ENCODE peak calls at places on chromosomes 11 and 22, in eight cellular contexts. One of them, this sample, is unnamed.
A peak's percentile ranks its signal among the peaks of the same experiment; 100 is the strongest.

GRCh38 chr11:16335236-16335962 is 20.9 kb downstream of the SOX6 start:
- DNase-seq in fibroblast of pulmonary artery: no peak
- DNase-seq in tibial artery: no peak
- DNase-seq in endodermal cell: no peak
- DNase-seq in dorsolateral prefrontal cortex: no peak
- DNase-seq in heart left ventricle: no peak
- DNase-seq in ovary: no peak
- DNase-seq in GM06990: no peak
- DNase-seq in this sample: no peak

GRCh38 chr11:76797341-76798201 is 14.4 kb downstream of the TSKU start:
- DNase-seq in endodermal cell: no peak
- DNase-seq in heart left ventricle: peak; percentile 5
- DNase-seq in GM06990: no peak
- DNase-seq in tibial artery: no peak
- DNase-seq in ovary: no peak
- DNase-seq in dorsolateral prefrontal cortex: no peak
- DNase-seq in fibroblast of pulmonary artery: no peak
- DNase-seq in this sample: no peak

GRCh38 chr11:78645226-78646202 is 70.8 kb upstream of the NARS2 start:
- DNase-seq in tibial artery: peak; percentile 78
- DNase-seq in endodermal cell: peak; percentile 97
- DNase-seq in fibroblast of pulmonary artery: peak; percentile 77
- DNase-seq in heart left ventricle: peak; percentile 37
- DNase-seq in GM06990: peak; percentile 18
- DNase-seq in ovary: peak; percentile 84
- DNase-seq in dorsolateral prefrontal cortex: peak; percentile 87
- DNase-seq in this sample: peak; percentile 87

GRCh38 chr11:34791725-34792124 is 124.5 kb downstream of the APIP start:
- DNase-seq in endodermal cell: no peak
- DNase-seq in dorsolateral prefrontal cortex: no peak
- DNase-seq in ovary: no peak
- DNase-seq in fibroblast of pulmonary artery: no peak
- DNase-seq in GM06990: no peak
- DNase-seq in tibial artery: no peak
- DNase-seq in heart left ventricle: no peak
- DNase-seq in this sample: no peak

GRCh38 chr11:8309862-8310261 is 46.2 kb upstream of the LMO1 start:
- DNase-seq in GM06990: no peak
- DNase-seq in heart left ventricle: no peak
- DNase-seq in endodermal cell: no peak
- DNase-seq in tibial artery: no peak
- DNase-seq in dorsolateral prefrontal cortex: no peak
- DNase-seq in ovary: no peak
- DNase-seq in fibroblast of pulmonary artery: no peak
- DNase-seq in this sample: peak; percentile 47

GRCh38 chr22:37210041-37210803 is 2.1 kb downstream of the SSTR3 start:
- DNase-seq in dorsolateral prefrontal cortex: peak; percentile 59
- DNase-seq in ovary: peak; percentile 37
- DNase-seq in GM06990: no peak
- DNase-seq in tibial artery: peak; percentile 50
- DNase-seq in fibroblast of pulmonary artery: no peak
- DNase-seq in heart left ventricle: no peak
- DNase-seq in endodermal cell: no peak
- DNase-seq in this sample: no peak

GRCh38 chr22:39205344-39206021 is 39.3 kb downstream of the PDGFB start:
- DNase-seq in heart left ventricle: no peak
- DNase-seq in ovary: no peak
- DNase-seq in endodermal cell: peak; percentile 73
- DNase-seq in GM06990: peak; percentile 68
- DNase-seq in fibroblast of pulmonary artery: peak; percentile 53
- DNase-seq in dorsolateral prefrontal cortex: no peak
- DNase-seq in tibial artery: peak; percentile 47
- DNase-seq in this sample: peak; percentile 70

GRCh38 chr11:75280770-75281468 is 40.3 kb downstream of the TPBGL start:
- DNase-seq in fibroblast of pulmonary artery: no peak
- DNase-seq in endodermal cell: peak; percentile 73
- DNase-seq in ovary: no peak
- DNase-seq in dorsolateral prefrontal cortex: no peak
- DNase-seq in GM06990: no peak
- DNase-seq in heart left ventricle: no peak
- DNase-seq in tibial artery: no peak
- DNase-seq in this sample: no peak

GRCh38 chr11:14904745-14905103 is 12.7 kb upstream of the CYP2R1 start:
- DNase-seq in endodermal cell: peak; percentile 90
- DNase-seq in fibroblast of pulmonary artery: peak; percentile 74
- DNase-seq in tibial artery: peak; percentile 86
- DNase-seq in GM06990: peak; percentile 72
- DNase-seq in ovary: peak; percentile 75
- DNase-seq in heart left ventricle: peak; percentile 82
- DNase-seq in dorsolateral prefrontal cortex: peak; percentile 69
- DNase-seq in this sample: peak; percentile 44

GRCh38 chr11:120122921-120123683 is 14.8 kb downstream of the TRIM29 start:
- DNase-seq in endodermal cell: no peak
- DNase-seq in fibroblast of pulmonary artery: no peak
- DNase-seq in heart left ventricle: no peak
- DNase-seq in dorsolateral prefrontal cortex: no peak
- DNase-seq in GM06990: no peak
- DNase-seq in tibial artery: no peak
- DNase-seq in ovary: no peak
- DNase-seq in this sample: peak; percentile 42

GRCh38 chr11:9941991-9942390 is 278.1 kb downstream of the SWAP70 start:
- DNase-seq in tibial artery: no peak
- DNase-seq in heart left ventricle: no peak
- DNase-seq in GM06990: no peak
- DNase-seq in endodermal cell: no peak
- DNase-seq in dorsolateral prefrontal cortex: no peak
- DNase-seq in ovary: no peak
- DNase-seq in fibroblast of pulmonary artery: no peak
- DNase-seq in this sample: no peak

GRCh38 chr11:75406338-75406777 is 7.0 kb downstream of the RPS3 start:
- DNase-seq in endodermal cell: peak; percentile 46
- DNase-seq in GM06990: no peak
- DNase-seq in dorsolateral prefrontal cortex: no peak
- DNase-seq in tibial artery: no peak
- DNase-seq in fibroblast of pulmonary artery: no peak
- DNase-seq in ovary: no peak
- DNase-seq in heart left ventricle: no peak
- DNase-seq in this sample: peak; percentile 44

GRCh38 chr11:127609025-127609788 is 608.6 kb upstream of the KIRREL3 start:
- DNase-seq in dorsolateral prefrontal cortex: no peak
- DNase-seq in tibial artery: no peak
- DNase-seq in GM06990: no peak
- DNase-seq in endodermal cell: peak; percentile 87
- DNase-seq in ovary: no peak
- DNase-seq in heart left ventricle: no peak
- DNase-seq in fibroblast of pulmonary artery: no peak
- DNase-seq in this sample: no peak

GRCh38 chr22:39144101-39144815 is 8.2 kb downstream of the CBX7 start:
- DNase-seq in dorsolateral prefrontal cortex: peak; percentile 35
- DNase-seq in fibroblast of pulmonary artery: peak; percentile 29
- DNase-seq in ovary: peak; percentile 64
- DNase-seq in endodermal cell: peak; percentile 81
- DNase-seq in tibial artery: peak; percentile 68
- DNase-seq in heart left ventricle: peak; percentile 52
- DNase-seq in GM06990: peak; percentile 74
- DNase-seq in this sample: no peak

GRCh38 chr11:119370486-119371046 is 10.9 kb downstream of the USP2 start:
- DNase-seq in fibroblast of pulmonary artery: no peak
- DNase-seq in dorsolateral prefrontal cortex: no peak
- DNase-seq in tibial artery: peak; percentile 87
- DNase-seq in heart left ventricle: peak; percentile 75
- DNase-seq in ovary: peak; percentile 19
- DNase-seq in endodermal cell: peak; percentile 68
- DNase-seq in GM06990: no peak
- DNase-seq in this sample: no peak

GRCh38 chr11:130449996-130450419 is 1.6 kb downstream of the ADAMTS15 start:
- DNase-seq in dorsolateral prefrontal cortex: no peak
- DNase-seq in fibroblast of pulmonary artery: peak; percentile 90
- DNase-seq in tibial artery: peak; percentile 98
- DNase-seq in ovary: peak; percentile 72
- DNase-seq in endodermal cell: peak; percentile 97
- DNase-seq in GM06990: no peak
- DNase-seq in heart left ventricle: peak; percentile 83
- DNase-seq in this sample: peak; percentile 54

GRCh38 chr11:65945430-65945911 is at the start of gene TSGA10IP:
- DNase-seq in fibroblast of pulmonary artery: no peak
- DNase-seq in GM06990: no peak
- DNase-seq in tibial artery: no peak
- DNase-seq in ovary: no peak
- DNase-seq in heart left ventricle: no peak
- DNase-seq in endodermal cell: peak; percentile 88
- DNase-seq in dorsolateral prefrontal cortex: no peak
- DNase-seq in this sample: no peak

GRCh38 chr11:7300281-7300680 is 48.6 kb downstream of the SYT9 start:
- DNase-seq in fibroblast of pulmonary artery: no peak
- DNase-seq in tibial artery: no peak
- DNase-seq in endodermal cell: no peak
- DNase-seq in heart left ventricle: no peak
- DNase-seq in dorsolateral prefrontal cortex: no peak
- DNase-seq in ovary: no peak
- DNase-seq in GM06990: no peak
- DNase-seq in this sample: no peak

DNA sequence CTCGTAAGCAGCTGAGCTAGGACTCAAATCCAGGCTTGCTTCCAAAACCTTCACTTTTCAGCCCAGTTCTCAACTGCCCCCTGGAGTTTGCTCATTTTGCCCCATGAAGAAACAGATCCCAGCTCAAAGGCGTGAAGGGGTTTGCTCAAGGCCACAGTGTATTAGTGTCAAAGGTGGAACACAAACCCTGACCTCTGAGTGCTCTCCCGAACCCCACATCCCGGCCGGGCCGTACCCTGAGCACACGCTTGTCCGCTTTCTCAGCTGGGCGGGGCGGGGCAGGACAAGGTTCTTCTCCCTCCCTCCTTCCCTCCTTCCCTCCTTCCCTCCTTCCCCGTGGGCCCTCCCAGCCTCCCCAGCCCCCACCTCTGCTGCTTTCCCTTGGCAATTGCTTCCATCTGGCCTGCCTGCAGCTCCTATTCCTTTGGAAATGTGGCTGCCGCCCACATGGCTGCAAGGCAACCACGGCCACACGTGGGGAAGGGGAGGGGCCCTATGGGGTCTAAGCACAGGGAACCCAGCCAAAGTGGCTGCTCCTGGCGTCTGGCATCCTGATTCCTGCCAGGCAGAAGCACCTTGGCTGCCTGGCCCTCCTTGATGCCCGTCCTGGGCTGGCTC is 4.1 kb downstream of the ST3GAL4 start:
- DNase-seq in GM06990: no peak
- DNase-seq in fibroblast of pulmonary artery: peak; percentile 56
- DNase-seq in ovary: peak; percentile 91
- DNase-seq in dorsolateral prefrontal cortex: peak; percentile 84
- DNase-seq in heart left ventricle: peak; percentile 82
- DNase-seq in tibial artery: peak; percentile 90
- DNase-seq in endodermal cell: no peak
- DNase-seq in this sample: no peak
- TF ChIP-seq CTCF in GM06990: no peak
- TF ChIP-seq CTCF in fibroblast of pulmonary artery: peak; percentile 28
- TF ChIP-seq CTCF in ovary: no peak
- TF ChIP-seq CTCF in dorsolateral prefrontal cortex: no peak
- TF ChIP-seq CTCF in heart left ventricle: peak; percentile 21
- TF ChIP-seq CTCF in tibial artery: no peak
- TF ChIP-seq CTCF in endodermal cell: no peak
- TF ChIP-seq CTCF in this sample: no peak

DNA sequence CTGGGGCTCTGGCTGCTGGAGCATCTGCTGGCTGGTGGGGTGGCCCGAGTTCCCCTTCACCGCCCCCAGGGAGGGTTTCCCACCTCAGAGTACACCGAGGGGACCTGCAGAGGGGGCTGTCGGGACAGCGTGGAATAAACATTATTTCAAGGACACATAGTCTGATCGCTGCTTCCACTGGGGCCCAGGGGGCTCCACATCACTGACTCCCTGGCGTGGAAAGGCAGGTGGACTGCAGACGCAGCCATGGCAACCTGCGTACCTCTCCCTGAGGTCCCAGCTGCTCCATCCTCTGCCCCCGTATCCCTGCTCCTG is 21.6 kb downstream of the TRMU start:
- DNase-seq in dorsolateral prefrontal cortex: no peak
- DNase-seq in fibroblast of pulmonary artery: no peak
- DNase-seq in heart left ventricle: no peak
- DNase-seq in ovary: no peak
- DNase-seq in GM06990: no peak
- DNase-seq in tibial artery: no peak
- DNase-seq in endodermal cell: no peak
- DNase-seq in this sample: no peak
- TF ChIP-seq CTCF in dorsolateral prefrontal cortex: no peak
- TF ChIP-seq CTCF in fibroblast of pulmonary artery: no peak
- TF ChIP-seq CTCF in heart left ventricle: no peak
- TF ChIP-seq CTCF in ovary: no peak
- TF ChIP-seq CTCF in GM06990: no peak
- TF ChIP-seq CTCF in tibial artery: no peak
- TF ChIP-seq CTCF in endodermal cell: peak; percentile 25
- TF ChIP-seq CTCF in this sample: no peak

GRCh38 chr22:17888855-17889254 is 114.6 kb upstream of the BID start:
- DNase-seq in dorsolateral prefrontal cortex: no peak
- DNase-seq in fibroblast of pulmonary artery: peak; percentile 49
- DNase-seq in ovary: no peak
- DNase-seq in endodermal cell: peak; percentile 84
- DNase-seq in tibial artery: no peak
- DNase-seq in GM06990: no peak
- DNase-seq in heart left ventricle: no peak
- DNase-seq in this sample: no peak
- TF ChIP-seq CTCF in dorsolateral prefrontal cortex: peak; percentile 11
- TF ChIP-seq CTCF in fibroblast of pulmonary artery: peak; percentile 53
- TF ChIP-seq CTCF in ovary: no peak
- TF ChIP-seq CTCF in endodermal cell: peak; percentile 79
- TF ChIP-seq CTCF in tibial artery: no peak
- TF ChIP-seq CTCF in GM06990: no peak
- TF ChIP-seq CTCF in heart left ventricle: peak; percentile 20
- TF ChIP-seq CTCF in this sample: peak; percentile 11

GRCh38 chr11:36157151-36157519 is 132.1 kb downstream of the COMMD9 start:
- DNase-seq in dorsolateral prefrontal cortex: no peak
- DNase-seq in ovary: no peak
- DNase-seq in GM06990: no peak
- DNase-seq in tibial artery: no peak
- DNase-seq in endodermal cell: no peak
- DNase-seq in fibroblast of pulmonary artery: peak; percentile 55
- DNase-seq in heart left ventricle: no peak
- DNase-seq in this sample: no peak

GRCh38 chr11:36156486-36157150 is 132.6 kb downstream of the COMMD9 start:
- DNase-seq in tibial artery: no peak
- DNase-seq in GM06990: no peak
- DNase-seq in fibroblast of pulmonary artery: peak; percentile 57
- DNase-seq in ovary: peak; percentile 35
- DNase-seq in dorsolateral prefrontal cortex: no peak
- DNase-seq in endodermal cell: no peak
- DNase-seq in heart left ventricle: no peak
- DNase-seq in this sample: peak; percentile 74

GRCh38 chr11:36155301-36155700 is 133.9 kb downstream of the COMMD9 start:
- DNase-seq in tibial artery: no peak
- DNase-seq in GM06990: no peak
- DNase-seq in fibroblast of pulmonary artery: no peak
- DNase-seq in heart left ventricle: no peak
- DNase-seq in dorsolateral prefrontal cortex: no peak
- DNase-seq in endodermal cell: no peak
- DNase-seq in ovary: peak; percentile 70
- DNase-seq in this sample: no peak

GRCh38 chr11:36153581-36153980 is 135.6 kb downstream of the COMMD9 start:
- DNase-seq in endodermal cell: no peak
- DNase-seq in fibroblast of pulmonary artery: no peak
- DNase-seq in GM06990: no peak
- DNase-seq in ovary: no peak
- DNase-seq in heart left ventricle: no peak
- DNase-seq in tibial artery: no peak
- DNase-seq in dorsolateral prefrontal cortex: no peak
- DNase-seq in this sample: no peak

GRCh38 chr11:36155770-36156485 is 133.3 kb downstream of the COMMD9 start:
- DNase-seq in tibial artery: no peak
- DNase-seq in endodermal cell: peak; percentile 53
- DNase-seq in GM06990: no peak
- DNase-seq in dorsolateral prefrontal cortex: no peak
- DNase-seq in heart left ventricle: no peak
- DNase-seq in ovary: peak; percentile 35
- DNase-seq in fibroblast of pulmonary artery: no peak
- DNase-seq in this sample: peak; percentile 72
- TF ChIP-seq CTCF in tibial artery: no peak
- TF ChIP-seq CTCF in endodermal cell: peak; percentile 46
- TF ChIP-seq CTCF in GM06990: no peak
- TF ChIP-seq CTCF in dorsolateral prefrontal cortex: no peak
- TF ChIP-seq CTCF in heart left ventricle: no peak
- TF ChIP-seq CTCF in ovary: no peak
- TF ChIP-seq CTCF in fibroblast of pulmonary artery: no peak
- TF ChIP-seq CTCF in this sample: peak; percentile 23

This sample was measured in epithelial cell of esophagus.